ENCODE peak calls at places on chromosomes 4 and X, in four cellular contexts. One of them, this sample, is unnamed. For H3K9me3, the result is how much of the 10 kb centered on the place peaks cover.

GRCh38 chr4:85823295-85823694 is 348.3 kb downstream of the ARHGAP24 start:
- DNase-seq in A549: no peak
- DNase-seq in endodermal cell: peak
- DNase-seq in upper lobe of right lung: no peak
- DNase-seq in this sample: no peak

GRCh38 chr4:89491731-89492235 is 184.2 kb upstream of the GPRIN3 start:
- DNase-seq in A549: no peak
- DNase-seq in endodermal cell: no peak
- DNase-seq in upper lobe of right lung: no peak
- DNase-seq in this sample: no peak

GRCh38 chr4:174218127-174218790 is 65.2 kb downstream of the FBXO8 start:
- DNase-seq in A549: no peak
- DNase-seq in endodermal cell: peak
- DNase-seq in upper lobe of right lung: no peak
- DNase-seq in this sample: no peak

GRCh38 chr4:22030321-22030720 is 81.7 kb upstream of the KCNIP4 start:
- DNase-seq in A549: no peak
- DNase-seq in endodermal cell: no peak
- DNase-seq in upper lobe of right lung: no peak
- DNase-seq in this sample: no peak

GRCh38 chrX:38192007-38192625 is 28.6 kb downstream of the SRPX start:
- DNase-seq in A549: no peak
- DNase-seq in endodermal cell: peak
- DNase-seq in upper lobe of right lung: no peak
- DNase-seq in this sample: no peak

GRCh38 chrX:21745756-21746155 is 12.2 kb downstream of the SMPX start:
- DNase-seq in A549: peak
- DNase-seq in endodermal cell: peak
- DNase-seq in upper lobe of right lung: no peak
- DNase-seq in this sample: peak

GRCh38 chrX:68808686-68809357 is 20.0 kb upstream of the EFNB1 start:
- DNase-seq in A549: no peak
- DNase-seq in endodermal cell: peak
- DNase-seq in upper lobe of right lung: no peak
- DNase-seq in this sample: no peak

GRCh38 chr4:14280567-14280966 is 653.0 kb upstream of the BOD1L1 start:
- DNase-seq in A549: no peak
- DNase-seq in endodermal cell: no peak
- DNase-seq in upper lobe of right lung: no peak
- DNase-seq in this sample: no peak

GRCh38 chr4:109764785-109765419 is 35.0 kb upstream of the PLA2G12A start:
- DNase-seq in A549: no peak
- DNase-seq in endodermal cell: no peak
- DNase-seq in upper lobe of right lung: no peak
- DNase-seq in this sample: no peak

GRCh38 chr4:1194028-1194900 is 21.9 kb upstream of the SPON2 start:
- DNase-seq in A549: no peak
- DNase-seq in endodermal cell: peak
- DNase-seq in upper lobe of right lung: peak
- DNase-seq in this sample: no peak

GRCh38 chrX:46770006-46770816 is 11.3 kb upstream of the SLC9A7 start:
- DNase-seq in A549: no peak
- DNase-seq in endodermal cell: peak
- DNase-seq in upper lobe of right lung: no peak
- DNase-seq in this sample: no peak

GRCh38 chr4:173609158-173609557 is 79.1 kb upstream of the HAND2 start:
- DNase-seq in A549: no peak
- DNase-seq in endodermal cell: no peak
- DNase-seq in upper lobe of right lung: no peak
- DNase-seq in this sample: no peak

GRCh38 chr4:41750624-41751324 is 2.2 kb upstream of the PHOX2B start:
- DNase-seq in A549: no peak
- DNase-seq in endodermal cell: peak
- DNase-seq in upper lobe of right lung: no peak
- DNase-seq in this sample: no peak

GRCh38 chr4:41752081-41752836 is 3.7 kb upstream of the PHOX2B start:
- DNase-seq in A549: no peak
- DNase-seq in endodermal cell: no peak
- DNase-seq in upper lobe of right lung: no peak
- DNase-seq in this sample: no peak

GRCh38 chr4:41749650-41750049 is 1.1 kb upstream of the PHOX2B start:
- DNase-seq in A549: no peak
- DNase-seq in endodermal cell: peak
- DNase-seq in upper lobe of right lung: no peak
- DNase-seq in this sample: no peak

GRCh38 chr4:41750158-41750623 is 1.7 kb upstream of the PHOX2B start:
- DNase-seq in A549: no peak
- DNase-seq in endodermal cell: peak
- DNase-seq in upper lobe of right lung: no peak
- DNase-seq in this sample: no peak

DNA sequence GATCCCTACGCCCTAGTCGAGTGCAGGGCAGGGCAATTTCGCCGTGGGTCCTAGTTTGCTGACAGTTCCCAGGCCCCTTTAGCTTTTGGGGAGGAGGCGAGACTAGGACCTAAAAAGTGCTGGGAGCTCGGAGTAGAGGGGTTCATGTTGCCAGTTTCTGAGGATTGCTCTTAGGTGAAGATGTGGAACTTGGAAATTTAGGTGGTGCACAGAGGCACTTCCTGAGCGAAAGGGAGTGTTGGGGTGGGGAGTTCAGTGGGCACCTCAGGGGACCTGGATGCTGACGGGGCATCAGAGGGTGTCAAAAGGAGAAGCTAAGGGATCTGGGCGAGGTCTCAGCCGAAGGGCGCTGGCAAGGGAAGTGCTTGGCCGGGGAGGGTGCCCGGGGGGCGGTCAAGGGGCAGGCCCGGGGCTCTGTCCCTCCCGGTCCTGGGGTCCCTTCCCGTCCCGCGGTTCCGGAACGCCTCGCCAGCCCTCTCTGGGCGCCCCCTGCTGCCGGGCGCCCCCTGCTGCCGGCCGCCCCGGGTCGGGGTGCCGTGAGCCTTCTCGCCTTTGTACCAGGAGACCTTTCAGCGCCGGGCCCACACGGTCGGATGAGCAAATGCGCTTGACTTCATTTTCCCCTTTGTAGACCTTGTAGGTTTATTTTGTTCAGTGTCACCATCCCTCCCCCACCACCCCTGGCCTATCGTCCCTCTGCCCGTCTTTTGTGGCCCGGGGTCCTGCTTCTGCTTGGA is 3.0 kb upstream of the PHOX2B start:
- DNase-seq in A549: no peak
- DNase-seq in endodermal cell: peak
- DNase-seq in upper lobe of right lung: no peak
- DNase-seq in this sample: no peak
- TF ChIP-seq CTCF in A549: peak
- TF ChIP-seq CTCF in endodermal cell: peak
- TF ChIP-seq CTCF in upper lobe of right lung: peak
- TF ChIP-seq CTCF in this sample: no peak

DNA sequence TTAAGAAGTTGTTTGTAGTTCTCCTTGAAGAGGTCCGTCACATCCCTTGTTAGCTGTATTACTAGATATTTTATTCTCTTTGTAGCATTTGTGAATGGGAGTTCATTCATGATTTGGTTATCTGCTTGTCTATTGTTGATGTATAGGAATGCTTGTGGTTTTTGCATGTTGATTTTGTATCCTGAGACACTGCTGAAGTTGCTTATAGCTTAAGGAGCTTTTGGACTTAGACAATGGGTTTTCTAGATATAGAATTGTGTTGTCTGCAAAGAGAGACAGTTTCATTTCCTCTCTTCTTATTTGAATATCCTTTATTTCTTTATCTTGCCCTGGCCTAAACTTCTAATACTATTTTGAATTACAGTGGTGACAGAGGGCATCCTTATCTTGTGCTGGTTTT is 52.1 kb upstream of the GRID2 start:
- DNase-seq in A549: no peak
- DNase-seq in endodermal cell: no peak
- DNase-seq in upper lobe of right lung: no peak
- DNase-seq in this sample: no peak
- H3K9me3 ChIP-seq in A549: under half
- H3K9me3 ChIP-seq in endodermal cell: under half
- H3K9me3 ChIP-seq in upper lobe of right lung: under half
- H3K9me3 ChIP-seq in this sample: under half

DNA sequence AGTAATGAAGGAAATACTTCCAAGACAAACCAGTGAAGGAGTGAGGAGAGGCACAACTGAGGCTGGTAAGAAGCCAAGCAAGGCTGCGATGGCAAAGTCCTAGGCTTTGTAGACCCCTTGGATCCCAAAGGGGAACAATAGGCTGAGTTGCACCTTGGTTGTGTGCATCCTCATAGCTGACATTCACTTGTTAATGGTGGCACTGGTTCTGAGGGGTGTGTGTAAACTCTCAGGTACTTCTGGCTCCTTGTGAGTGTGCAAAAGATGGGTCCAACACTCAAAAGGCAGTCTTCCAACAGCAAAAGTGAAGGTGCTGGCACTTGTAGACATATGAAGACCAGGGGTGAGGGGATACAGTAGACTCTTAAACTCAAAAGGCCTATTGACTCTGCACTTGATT is 60.5 kb downstream of the CCNG2 start:
- DNase-seq in A549: no peak
- DNase-seq in endodermal cell: no peak
- DNase-seq in upper lobe of right lung: no peak
- DNase-seq in this sample: no peak
- TF ChIP-seq CTCF in A549: no peak
- TF ChIP-seq CTCF in endodermal cell: no peak
- TF ChIP-seq CTCF in upper lobe of right lung: no peak
- TF ChIP-seq CTCF in this sample: no peak

GRCh38 chr4:91826186-91826585 is 477.6 kb upstream of the GRID2 start:
- DNase-seq in A549: no peak
- DNase-seq in endodermal cell: no peak
- DNase-seq in upper lobe of right lung: no peak
- DNase-seq in this sample: no peak
- H3K9me3 ChIP-seq in A549: under half
- H3K9me3 ChIP-seq in endodermal cell: under half
- H3K9me3 ChIP-seq in upper lobe of right lung: under half
- H3K9me3 ChIP-seq in this sample: under half

GRCh38 chr4:176569301-176569700 is 223.4 kb downstream of the VEGFC start:
- DNase-seq in A549: no peak
- DNase-seq in endodermal cell: no peak
- DNase-seq in upper lobe of right lung: no peak
- DNase-seq in this sample: no peak
- TF ChIP-seq CTCF in A549: no peak
- TF ChIP-seq CTCF in endodermal cell: peak
- TF ChIP-seq CTCF in upper lobe of right lung: no peak
- TF ChIP-seq CTCF in this sample: peak

This sample was measured in WERI-Rb-1.